ENCODE peak calls at places on chromosomes 11 and 22, in nine cellular contexts. P, E, L, U, K, S, H, J and W are unnamed samples.

GRCh38 chr11:128632151-128632791 is 44.9 kb upstream of the ETS1 start:
- DNase-seq in P (no peak), E (no peak), L (peak; percentile 44), U (no peak), K (peak; percentile 53), S (peak; percentile 77), H (peak; percentile 81), J (no peak), W (no peak)

GRCh38 chr11:117191680-117192400 is 7.3 kb upstream of the TAGLN start:
- DNase-seq in P (no peak), E (no peak), L (no peak), U (no peak), K (no peak), S (no peak), H (no peak), J (peak; percentile 19), W (peak; percentile 27)

GRCh38 chr11:69218946-69219720 is 63.4 kb downstream of the SMIM38 start:
- DNase-seq in P (no peak), E (no peak), L (no peak), U (no peak), K (peak; percentile 3), S (no peak), H (no peak), J (peak; percentile 2), W (no peak)

GRCh38 chr11:119099707-119100106 is 1.9 kb downstream of the DPAGT1 start:
- DNase-seq in P (no peak), E (no peak), L (no peak), U (no peak), K (no peak), S (no peak), H (no peak), J (no peak), W (no peak)

GRCh38 chr22:34885852-34886251 is 180.1 kb upstream of the ISX start:
- DNase-seq in P (no peak), E (no peak), L (no peak), U (no peak), K (no peak), S (no peak), H (no peak), J (no peak), W (no peak)

GRCh38 chr11:75273989-75274391 is 33.4 kb downstream of the TPBGL start:
- DNase-seq in P (no peak), E (no peak), L (no peak), U (no peak), K (no peak), S (no peak), H (no peak), J (peak; percentile 10), W (peak; percentile 18)

GRCh38 chr11:10866893-10867331 is 9.1 kb upstream of the ZBED5 start:
- DNase-seq in P (no peak), E (no peak), L (no peak), U (no peak), K (no peak), S (no peak), H (peak; percentile 46), J (no peak), W (no peak)

GRCh38 chr11:134370526-134371435 is 39.0 kb downstream of the GLB1L2 start:
- DNase-seq in P (no peak), E (no peak), L (no peak), U (no peak), K (no peak), S (no peak), H (no peak), J (no peak), W (no peak)

GRCh38 chr11:120134931-120135228 is 3.0 kb downstream of the TRIM29 start:
- DNase-seq in P (no peak), E (no peak), L (no peak), U (no peak), K (no peak), S (no peak), H (no peak), J (peak; percentile 11), W (no peak)